ENCODE peak calls at places on chromosomes 2 and 18, in five cellular contexts. E, H, F, U and X are unnamed samples.

GRCh38 chr2:201808070-201808469 is 1.7 kb downstream of the CDK15 start:
- DNase-seq in E (no peak), H (no peak), F (no peak), U (no peak), X (no peak)

GRCh38 chr2:237913193-237913917 is 53.5 kb upstream of the UBE2F start:
- DNase-seq in E (peak), H (no peak), F (no peak), U (no peak), X (no peak)

GRCh38 chr18:49225160-49225559 is 235.3 kb downstream of the DYM start:
- DNase-seq in E (no peak), H (no peak), F (no peak), U (no peak), X (no peak)

GRCh38 chr2:5057895-5058294 is 634.3 kb upstream of the SOX11 start:
- DNase-seq in E (no peak), H (no peak), F (no peak), U (no peak), X (no peak)

GRCh38 chr2:295081-295480 is 7.2 kb upstream of the ALKAL2 start:
- DNase-seq in E (no peak), H (no peak), F (no peak), U (no peak), X (no peak)

GRCh38 chr2:100104718-100105677 is 37.4 kb downstream of the AFF3 start:
- DNase-seq in E (peak), H (no peak), F (no peak), U (no peak), X (peak)

GRCh38 chr18:62324917-62325805 is at the start of gene TNFRSF11A:
- DNase-seq in E (no peak), H (peak), F (no peak), U (no peak), X (no peak)

GRCh38 chr2:9493478-9493877 is 19.1 kb downstream of the IAH1 start:
- DNase-seq in E (no peak), H (no peak), F (no peak), U (no peak), X (no peak)

GRCh38 chr2:231614559-231615057 is 21.9 kb downstream of the TEX44 start:
- DNase-seq in E (peak), H (no peak), F (no peak), U (no peak), X (no peak)

GRCh38 chr18:23388357-23388756 is 64.7 kb upstream of the RIOK3 start:
- DNase-seq in E (no peak), H (no peak), F (no peak), U (no peak), X (no peak)

GRCh38 chr2:204177251-204177976 is 240.9 kb downstream of the ICOS start:
- DNase-seq in E (no peak), H (no peak), F (no peak), U (no peak), X (no peak)

GRCh38 chr2:119702918-119703401 is 24.0 kb downstream of the TMEM177 start:
- DNase-seq in E (peak), H (peak), F (peak), U (no peak), X (no peak)

GRCh38 chr18:3329871-3330270 is 67.9 kb downstream of the MYL12B start:
- DNase-seq in E (no peak), H (no peak), F (no peak), U (no peak), X (no peak)

GRCh38 chr2:173161040-173161439 is 85.4 kb downstream of the MAP3K20 start:
- DNase-seq in E (no peak), H (no peak), F (no peak), U (no peak), X (no peak)

DNA sequence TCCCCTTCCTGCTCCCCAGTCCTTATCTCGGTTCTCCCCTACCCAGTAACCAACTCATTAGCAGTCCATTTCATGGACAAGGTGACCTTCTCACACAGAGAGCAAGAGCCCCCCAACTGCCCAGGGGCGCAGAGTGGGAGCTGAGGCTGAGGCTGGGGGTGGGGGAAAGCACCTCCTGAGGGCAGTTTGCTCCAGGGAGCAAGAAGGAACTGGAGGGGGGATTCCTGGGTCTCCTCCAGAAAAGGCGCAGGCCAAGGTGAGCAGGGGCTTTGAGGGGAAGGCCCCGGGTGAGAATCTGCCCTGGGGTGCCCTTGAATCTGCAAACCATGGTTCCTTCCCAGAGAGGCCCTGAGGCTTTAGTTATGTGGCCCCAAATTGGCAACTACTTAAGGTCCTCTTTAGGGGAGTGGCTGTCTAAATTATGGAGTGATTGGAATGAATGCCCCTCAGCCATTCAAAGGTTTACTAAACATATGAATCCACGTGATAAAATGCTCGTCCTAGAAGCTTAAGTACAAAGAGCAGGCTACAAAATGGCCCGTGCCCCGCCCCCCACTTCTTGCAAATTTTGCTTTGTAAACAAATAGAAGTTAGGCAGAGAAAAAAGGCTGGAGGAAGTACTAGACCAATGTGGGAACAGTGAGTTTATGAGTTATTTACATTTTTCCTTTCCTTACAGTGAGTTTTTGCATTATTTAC is 123.5 kb upstream of the HS6ST1 start:
- DNase-seq in E (no peak), H (no peak), F (peak), U (no peak), X (peak)
- H3K27ac ChIP-seq in E (no peak), H (no peak), F (no peak), U (no peak), X (no peak)

GRCh38 chr2:59904145-59904544 is 649.3 kb downstream of the BCL11A start:
- DNase-seq in E (no peak), H (no peak), F (no peak), U (no peak), X (no peak)
- TF ChIP-seq CTCF in E (no peak), H (no peak), F (no peak), U (no peak), X (no peak)

GRCh38 chr18:60541661-60542060 is 169.1 kb upstream of the MC4R start:
- DNase-seq in E (no peak), H (no peak), F (no peak), U (no peak), X (no peak)

GRCh38 chr18:60543646-60544045 is 171.1 kb upstream of the MC4R start:
- DNase-seq in E (no peak), H (no peak), F (no peak), U (no peak), X (no peak)

GRCh38 chr18:60534539-60534938 is 162.0 kb upstream of the MC4R start:
- DNase-seq in E (no peak), H (no peak), F (no peak), U (no peak), X (no peak)

GRCh38 chr18:60537074-60537473 is 164.5 kb upstream of the MC4R start:
- DNase-seq in E (no peak), H (no peak), F (no peak), U (no peak), X (no peak)

GRCh38 chr18:60538891-60539290 is 166.3 kb upstream of the MC4R start:
- DNase-seq in E (no peak), H (no peak), F (no peak), U (no peak), X (no peak)
- H3K27ac ChIP-seq in E (no peak), H (no peak), F (no peak), U (no peak), X (no peak)

GRCh38 chr2:122519806-122520205 is 764.4 kb downstream of the TSN start:
- DNase-seq in E (no peak), H (no peak), F (no peak), U (no peak), X (no peak)

GRCh38 chr2:122525341-122525740 is 769.9 kb downstream of the TSN start:
- DNase-seq in E (no peak), H (no peak), F (no peak), U (no peak), X (no peak)

GRCh38 chr2:122523981-122524380 is 768.5 kb downstream of the TSN start:
- DNase-seq in E (no peak), H (no peak), F (no peak), U (no peak), X (no peak)

GRCh38 chr2:122520212-122520611 is 764.8 kb downstream of the TSN start:
- DNase-seq in E (no peak), H (no peak), F (no peak), U (no peak), X (no peak)

GRCh38 chr2:122523143-122523542 is 767.7 kb downstream of the TSN start:
- DNase-seq in E (no peak), H (no peak), F (no peak), U (no peak), X (no peak)
- TF ChIP-seq CTCF in E (no peak), H (no peak), F (no peak), U (no peak), X (no peak)

GRCh38 chr18:36179562-36180334 is 7.5 kb upstream of the MOCOS start:
- DNase-seq in E (peak), H (no peak), F (peak), U (peak), X (no peak)
- H3K27ac ChIP-seq in E (peak), H (no peak), F (no peak), U (no peak), X (peak)

GRCh38 chr2:1944986-1945385 is 200.7 kb upstream of the PXDN start:
- DNase-seq in E (no peak), H (no peak), F (no peak), U (no peak), X (no peak)
- TF ChIP-seq CTCF in E (no peak), H (no peak), F (no peak), U (no peak), X (no peak)

DNA sequence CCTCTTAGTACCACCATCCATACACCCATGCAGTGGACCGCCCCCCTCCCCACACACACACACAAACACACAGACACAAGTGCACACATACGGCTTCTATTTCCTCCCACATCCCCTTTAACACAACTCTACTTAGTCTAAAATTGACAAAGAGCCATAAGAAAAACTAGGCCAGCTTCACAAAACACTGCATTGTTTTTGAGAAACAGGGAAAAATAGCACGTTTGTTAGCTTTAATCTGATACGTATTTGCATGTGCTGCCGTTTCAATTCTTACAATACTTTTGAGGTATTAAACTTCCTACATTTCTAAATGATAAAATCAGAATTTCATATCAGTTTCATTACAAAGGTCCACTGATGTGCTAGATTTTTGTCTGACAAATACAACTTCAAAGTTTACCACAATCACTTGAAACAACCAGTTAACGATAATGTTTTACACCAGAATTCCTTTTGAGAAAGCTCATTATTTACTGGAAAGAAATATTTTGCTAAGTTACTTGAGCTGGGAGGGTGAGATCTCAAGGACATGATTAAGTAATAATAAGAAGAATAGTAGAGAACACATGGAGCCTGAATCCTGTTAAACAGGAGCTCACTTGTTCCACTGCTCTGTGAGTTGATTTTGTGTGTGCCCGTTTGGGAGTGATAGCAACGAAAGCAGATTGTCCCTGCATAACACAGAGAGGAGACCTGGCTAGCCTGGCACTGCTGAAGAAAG is 74.5 kb downstream of the MOGAT1 start:
- DNase-seq in E (no peak), H (no peak), F (no peak), U (no peak), X (no peak)
- H3K27ac ChIP-seq in E (no peak), H (no peak), F (no peak), U (no peak), X (peak)